ENCODE peak calls at places on chromosomes 4 and X, in nine cellular contexts. Y, X, D, U, W, H, S, I and Q are unnamed samples. For H3K27me3 and H3K9me2, the result is how much of the 10 kb centered on the place peaks cover.

GRCh38 chr4:121220698-121221097 is 56.6 kb upstream of the TNIP3 start:
- DNase-seq in I (no peak), U (no peak), W (no peak), H (no peak), X (no peak), D (no peak), S (no peak), Y (no peak), Q (no peak)

GRCh38 chr4:147560632-147561031 is 56.6 kb upstream of the TMEM184C start:
- DNase-seq in W (no peak), S (no peak), X (peak), D (no peak), U (peak), I (no peak), Y (no peak), H (no peak), Q (no peak)

GRCh38 chrX:149829751-149830191 is 48.0 kb downstream of the MAGEA9 start:
- DNase-seq in H (no peak), W (no peak), S (no peak), D (no peak), Y (peak), X (peak), U (no peak), I (no peak), Q (no peak)

GRCh38 chr4:183499389-183499788 is 5.5 kb upstream of the ING2 start:
- DNase-seq in I (no peak), U (no peak), W (no peak), X (no peak), S (no peak), H (no peak), D (no peak), Y (no peak), Q (no peak)

GRCh38 chr4:70577220-70577927 is 14.7 kb upstream of the AMBN start:
- DNase-seq in X (no peak), U (peak), I (no peak), S (no peak), D (peak), W (no peak), H (no peak), Y (no peak), Q (no peak)

GRCh38 chrX:151081016-151081415 is 95.4 kb upstream of the GPR50 start:
- DNase-seq in U (no peak), I (no peak), D (no peak), Y (peak), W (no peak), X (no peak), S (no peak), H (no peak), Q (no peak)

GRCh38 chrX:150200820-150201287 is 162.3 kb upstream of the MAMLD1 start:
- DNase-seq in Y (no peak), H (peak), I (no peak), S (peak), D (peak), W (peak), U (peak), X (peak), Q (peak)

GRCh38 chrX:72620550-72621145 is 48.0 kb upstream of the HDAC8 start:
- DNase-seq in S (peak), I (no peak), Y (peak), D (peak), U (peak), H (no peak), X (peak), W (no peak), Q (peak)

GRCh38 chrX:136531951-136532350 is at the start of gene VGLL1:
- DNase-seq in Y (no peak), S (no peak), U (peak), H (no peak), D (peak), W (no peak), I (no peak), X (no peak), Q (peak)

GRCh38 chr4:89657931-89658700 is 178.8 kb downstream of the SNCA start:
- DNase-seq in U (peak), Y (peak), H (peak), W (peak), I (peak), X (peak), D (peak), S (peak), Q (no peak)

DNA sequence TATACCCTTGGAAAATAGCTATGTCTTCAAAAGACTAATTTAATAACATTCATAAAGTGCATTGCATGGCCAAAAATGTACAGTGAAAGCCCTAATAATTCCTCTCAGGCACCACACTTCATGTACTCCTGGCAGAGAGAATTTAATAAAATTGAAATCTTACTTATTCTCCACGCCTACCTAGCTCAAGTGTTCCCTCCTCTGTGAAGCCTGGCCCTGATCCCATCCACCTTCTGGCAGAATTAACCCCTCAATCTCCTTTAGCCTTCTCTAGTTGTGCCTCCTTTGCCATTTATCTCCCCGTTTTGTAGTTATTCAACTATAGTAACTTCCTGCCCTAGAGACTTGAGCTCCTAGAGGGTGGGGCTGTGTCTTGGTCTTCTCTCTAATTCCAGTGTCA is 26.7 kb downstream of the ACE2 start:
- DNase-seq in Y (no peak), U (no peak), D (no peak), X (no peak), I (no peak), W (no peak), S (no peak), H (no peak), Q (no peak)
- H3K27me3 ChIP-seq in Y (under half), U (under half), D (under half), X (under half), I (under half), W (under half), S (under half), H (under half), Q (under half)

GRCh38 chr4:155761047-155761446 is 2.2 kb downstream of the GUCY1B1 start:
- DNase-seq in Y (no peak), S (no peak), H (no peak), I (no peak), X (no peak), D (no peak), U (no peak), W (no peak), Q (no peak)
- H3K9me2 ChIP-seq in Y (under half), S (under half), H (under half), I (under half), X (under half), D (under half), U (under half), W (under half), Q (under half)

GRCh38 chr4:128459547-128459946 is 171.9 kb upstream of the PGRMC2 start:
- DNase-seq in W (peak), S (no peak), H (no peak), Y (no peak), D (no peak), I (no peak), U (no peak), X (no peak), Q (no peak)
- H3K27me3 ChIP-seq in W (under half), S (under half), H (under half), Y (under half), D (under half), I (under half), U (under half), X (under half), Q (under half)

GRCh38 chrX:19789782-19790181 is 97.6 kb downstream of the SH3KBP1 start:
- DNase-seq in S (no peak), D (no peak), X (no peak), I (no peak), W (no peak), U (no peak), Y (no peak), H (no peak), Q (no peak)
- H3K9me2 ChIP-seq in S (under half), D (under half), X (under half), I (under half), W (under half), U (under half), Y (under half), H (under half), Q (under half)

GRCh38 chr4:1521821-1522361 is 115.6 kb upstream of the NKX1-1 start:
- DNase-seq in U (no peak), Y (no peak), I (no peak), W (no peak), S (no peak), D (no peak), H (no peak), X (no peak), Q (no peak)

GRCh38 chr4:1517592-1518411 is 111.6 kb upstream of the NKX1-1 start:
- DNase-seq in Y (no peak), I (no peak), D (no peak), X (no peak), W (no peak), H (no peak), S (no peak), U (no peak), Q (no peak)

GRCh38 chr4:1516881-1517480 is 110.7 kb upstream of the NKX1-1 start:
- DNase-seq in U (no peak), I (no peak), Y (no peak), D (no peak), X (no peak), H (no peak), S (no peak), W (no peak), Q (no peak)

GRCh38 chr4:1520145-1520661 is 114.0 kb upstream of the NKX1-1 start:
- DNase-seq in W (no peak), X (no peak), D (no peak), I (no peak), Y (peak), H (no peak), S (no peak), U (no peak), Q (no peak)

DNA sequence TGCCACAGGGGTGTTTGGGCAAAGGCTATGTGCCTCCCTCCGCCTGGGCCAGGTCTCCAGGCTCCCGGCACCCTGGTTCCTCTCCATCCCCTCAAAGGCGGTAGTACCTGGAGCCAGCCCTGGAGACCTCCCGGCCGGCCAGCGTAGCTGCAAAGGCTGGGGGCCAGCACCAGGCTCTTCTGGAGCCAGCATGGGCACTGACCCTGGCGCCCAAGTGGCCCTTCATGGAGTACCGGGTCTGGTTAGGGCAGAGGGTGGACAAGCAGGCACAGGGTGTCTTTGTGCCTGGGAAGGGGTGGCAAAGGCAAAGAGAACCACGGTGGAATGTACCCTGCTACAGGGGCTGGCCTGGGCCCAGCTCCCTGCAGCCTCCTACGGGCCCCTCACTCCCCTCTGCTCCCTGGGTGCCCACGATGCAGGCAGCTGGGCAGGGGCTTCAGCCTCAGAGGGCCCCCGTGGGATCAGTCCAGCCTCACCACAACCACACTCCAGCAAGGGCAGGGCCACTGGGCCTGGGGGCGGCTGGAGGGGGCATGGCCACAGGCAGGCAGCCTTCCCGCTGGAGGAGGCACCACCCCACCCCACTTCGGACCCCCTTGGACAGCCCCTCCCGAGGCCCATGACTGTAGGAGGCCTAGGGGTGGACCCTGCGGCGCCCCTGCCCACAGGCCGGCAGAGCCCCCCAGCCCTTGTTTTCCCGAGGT is 112.9 kb upstream of the NKX1-1 start:
- DNase-seq in Y (no peak), H (no peak), I (no peak), X (no peak), S (no peak), D (no peak), W (no peak), U (no peak), Q (no peak)
- H3K27me3 ChIP-seq in Y (under half), H (half or more), I (under half), X (under half), S (under half), D (under half), W (under half), U (under half), Q (half or more)

GRCh38 chrX:50707376-50707775 is 106.6 kb downstream of the SHROOM4 start:
- DNase-seq in W (peak), I (peak), H (no peak), U (peak), S (no peak), Y (no peak), D (peak), X (no peak), Q (no peak)
- H3K9me2 ChIP-seq in W (under half), I (under half), H (under half), U (under half), S (under half), Y (under half), D (under half), X (under half), Q (under half)

DNA sequence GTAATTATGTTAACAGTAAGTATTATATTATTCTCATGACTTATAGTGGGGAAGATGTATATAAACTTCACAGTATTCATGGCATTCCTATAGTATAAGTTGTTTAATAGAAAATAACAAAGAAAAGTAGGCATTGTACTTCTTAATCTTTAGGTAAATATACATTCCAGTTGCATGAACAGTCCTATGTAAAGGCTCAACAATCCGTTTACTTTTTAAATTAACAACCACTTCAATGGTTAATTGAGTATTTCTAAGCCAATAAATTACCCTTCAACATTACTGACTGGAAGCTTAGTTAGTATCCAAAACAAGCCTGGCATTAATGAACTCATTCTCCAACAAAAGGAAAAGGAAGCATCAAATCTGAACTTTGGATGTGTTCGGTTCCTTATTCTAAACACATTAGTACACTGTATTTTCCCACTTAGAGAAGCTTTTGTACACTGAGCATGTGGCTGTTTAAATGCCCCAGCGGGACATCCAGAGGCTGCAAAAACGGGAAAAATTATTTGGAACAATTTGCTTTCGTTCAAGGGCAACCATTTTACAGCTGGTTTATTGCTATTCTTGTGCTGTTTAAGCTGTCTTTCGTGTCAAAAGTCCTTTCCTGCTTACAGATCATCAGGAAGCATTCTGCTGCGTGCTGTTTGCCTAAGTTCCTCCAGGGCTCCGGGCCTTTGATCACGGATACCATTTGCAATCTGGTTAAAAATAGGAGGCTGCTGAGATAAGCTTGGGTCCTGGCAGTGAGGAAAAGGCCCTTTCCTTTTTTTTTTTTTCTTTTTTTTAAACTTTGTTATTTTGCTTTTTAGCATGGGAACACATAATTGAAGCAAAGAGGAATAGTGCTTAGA is 460.3 kb downstream of the SPRY1 start:
- DNase-seq in X (peak), H (peak), U (peak), Y (peak), I (no peak), S (no peak), D (peak), W (no peak), Q (no peak)
- H3K27me3 ChIP-seq in X (under half), H (under half), U (under half), Y (under half), I (under half), S (under half), D (under half), W (under half), Q (under half)